ENCODE peak calls at places on chromosomes 3 and 15, in six cellular contexts. P is ascending aorta, T is lung, D is psoas muscle, S is tibial artery, R is astrocyte of the cerebellum. N is an unnamed sample.

GRCh38 chr3:159731254-159731653 is 257.4 kb upstream of the IL12A start:
- DNase-seq in P (no peak), T (no peak), D (no peak), S (no peak), R (no peak), N (no peak)

GRCh38 chr3:55272031-55272645 is 215.0 kb downstream of the WNT5A start:
- DNase-seq in P (no peak), T (no peak), D (no peak), S (no peak), R (no peak), N (no peak)

GRCh38 chr3:183698760-183699159 is 1.2 kb downstream of the YEATS2 start:
- DNase-seq in P (no peak), T (no peak), D (no peak), S (no peak), R (no peak), N (no peak)

GRCh38 chr15:56038015-56038414 is 44.6 kb upstream of the NEDD4 start:
- DNase-seq in P (no peak), T (no peak), D (no peak), S (no peak), R (no peak), N (no peak)

GRCh38 chr3:87082806-87083440 is 92.0 kb upstream of the VGLL3 start:
- DNase-seq in P (no peak), T (no peak), D (no peak), S (no peak), R (peak; percentile 56), N (peak; percentile 28)

GRCh38 chr15:91049378-91050127 is 27.2 kb upstream of the VPS33B start:
- DNase-seq in P (peak; percentile 78), T (peak; percentile 68), D (no peak), S (peak; percentile 62), R (peak; percentile 41), N (peak; percentile 11)

GRCh38 chr3:194395201-194395600 is 3.9 kb downstream of the GP5 start:
- DNase-seq in P (no peak), T (no peak), D (no peak), S (no peak), R (no peak), N (peak; percentile 62)

GRCh38 chr3:187963677-187964385 is 190.1 kb upstream of the LPP start:
- DNase-seq in P (no peak), T (no peak), D (no peak), S (no peak), R (no peak), N (no peak)

GRCh38 chr3:197366301-197367044 is 68.1 kb upstream of the DLG1 start:
- DNase-seq in P (no peak), T (no peak), D (no peak), S (no peak), R (no peak), N (peak; percentile 88)

GRCh38 chr15:62758126-62758951 is 284.2 kb upstream of the TPM1 start:
- DNase-seq in P (peak; percentile 83), T (no peak), D (peak; percentile 63), S (peak; percentile 79), R (peak; percentile 96), N (peak; percentile 86)

GRCh38 chr3:195897081-195897852 is 11.1 kb downstream of the TNK2 start:
- DNase-seq in P (peak; percentile 87), T (no peak), D (peak; percentile 79), S (peak; percentile 42), R (no peak), N (no peak)

GRCh38 chr3:127791221-127791913 is 30.9 kb downstream of the MGLL start:
- DNase-seq in P (no peak), T (no peak), D (peak; percentile 34), S (no peak), R (peak; percentile 65), N (no peak)

GRCh38 chr3:195106418-195106906 is 164.5 kb downstream of the XXYLT1 start:
- DNase-seq in P (peak; percentile 80), T (peak; percentile 53), D (peak; percentile 84), S (peak; percentile 37), R (no peak), N (no peak)

GRCh38 chr3:111238896-111239295 is 167.3 kb downstream of the NECTIN3 start:
- DNase-seq in P (no peak), T (no peak), D (no peak), S (no peak), R (no peak), N (no peak)

GRCh38 chr3:13567684-13568514 is 19.0 kb downstream of the FBLN2 start:
- DNase-seq in P (no peak), T (no peak), D (no peak), S (no peak), R (no peak), N (no peak)

GRCh38 chr15:40338041-40338657 is 2.6 kb downstream of the CCDC9B start:
- DNase-seq in P (peak; percentile 89), T (peak; percentile 74), D (peak; percentile 82), S (peak; percentile 67), R (no peak), N (no peak)

GRCh38 chr3:141384157-141384556 is 15.9 kb downstream of the ZBTB38 start:
- DNase-seq in P (no peak), T (no peak), D (no peak), S (no peak), R (no peak), N (no peak)

DNA sequence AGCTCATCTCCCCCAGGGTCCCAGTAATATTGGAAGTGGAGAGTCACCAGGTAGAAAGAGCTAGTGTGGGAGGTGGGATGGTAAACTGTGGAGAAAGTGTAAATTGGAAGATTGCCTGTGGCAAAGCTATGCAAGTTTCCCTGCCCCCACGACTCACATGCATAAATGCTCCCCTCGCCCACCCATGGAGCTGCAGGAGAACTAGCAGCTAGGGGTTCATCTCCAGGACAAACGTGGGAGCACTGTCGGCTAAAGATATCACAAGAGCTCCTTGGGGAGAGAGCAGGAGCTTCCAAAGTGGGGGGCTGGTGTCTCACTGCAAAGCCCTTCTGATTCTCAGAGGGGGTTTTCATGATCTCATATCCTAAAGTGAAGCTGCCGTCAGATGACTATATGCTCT is 91.4 kb upstream of the PLCL2 start:
- DNase-seq in P (no peak), T (no peak), D (no peak), S (no peak), R (no peak), N (no peak)
- H3K4me3 ChIP-seq in P (no peak overlapping the region), T (no peak overlapping the region), D (no peak overlapping the region), S (no peak overlapping the region), R (no peak overlapping the region), N (no peak overlapping the region)

GRCh38 chr3:136698361-136698760 is 53.8 kb downstream of the STAG1 start:
- DNase-seq in P (no peak), T (no peak), D (no peak), S (no peak), R (no peak), N (no peak)
- TF ChIP-seq CTCF in P (no peak), T (no peak), D (no peak), S (no peak), R (no peak), N (no peak)

GRCh38 chr3:122021037-122021436 is 1.0 kb downstream of the ILDR1 start:
- DNase-seq in P (no peak), T (no peak), D (no peak), S (no peak), R (no peak), N (no peak)
- H3K4me3 ChIP-seq in P (no peak overlapping the region), T (no peak overlapping the region), D (no peak overlapping the region), S (no peak overlapping the region), R (no peak overlapping the region), N (no peak overlapping the region)

GRCh38 chr15:67838789-67839332 is 984 bp downstream of the RNU6-1 start:
- DNase-seq in P (peak; percentile 85), T (peak; percentile 73), D (peak; percentile 85), S (peak; percentile 67), R (no peak), N (no peak)
- TF ChIP-seq CTCF in P (peak; percentile 10), T (no peak), D (no peak), S (peak; percentile 41), R (no peak), N (no peak)

GRCh38 chr15:33894193-33894592 is 74.1 kb upstream of the CHRM5 start:
- DNase-seq in P (no peak), T (no peak), D (no peak), S (no peak), R (no peak), N (no peak)
- H3K4me3 ChIP-seq in P (no peak overlapping the region), T (no peak overlapping the region), D (no peak overlapping the region), S (no peak overlapping the region), R (no peak overlapping the region), N (no peak overlapping the region)

GRCh38 chr15:67383903-67384302 is 129.3 kb downstream of the IQCH start:
- DNase-seq in P (no peak), T (no peak), D (no peak), S (no peak), R (no peak), N (no peak)
- TF ChIP-seq CTCF in P (no peak), T (no peak), D (no peak), S (no peak), R (no peak), N (peak; percentile 35)

DNA sequence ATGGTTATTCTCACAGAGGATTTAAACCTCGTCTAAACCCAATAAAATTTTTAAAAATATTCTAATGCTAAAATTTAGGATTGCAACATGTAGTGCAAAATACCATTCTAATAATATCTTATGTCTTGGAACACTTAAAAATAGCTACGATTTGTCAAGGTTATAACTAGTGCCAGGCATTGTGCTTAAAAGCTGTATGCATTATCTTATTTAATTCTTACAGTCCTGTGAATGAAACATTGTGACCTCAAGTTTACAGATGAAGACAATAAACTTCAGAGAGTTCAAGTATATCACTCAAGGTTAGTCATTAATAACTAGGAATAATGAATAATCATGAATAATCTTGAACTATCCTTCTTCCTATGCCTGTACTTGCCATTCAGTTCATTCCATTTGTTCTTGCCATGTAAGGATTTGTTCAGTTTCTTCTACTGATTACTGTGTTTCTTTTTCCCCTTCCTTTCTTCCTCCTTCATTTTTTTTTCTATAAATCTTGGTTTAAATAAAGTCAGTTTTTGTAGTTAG is 897.6 kb upstream of the NR2F2 start:
- DNase-seq in P (no peak), T (no peak), D (no peak), S (no peak), R (no peak), N (no peak)
- H3K4me3 ChIP-seq in P (no peak overlapping the region), T (no peak overlapping the region), D (no peak overlapping the region), S (no peak overlapping the region), R (no peak overlapping the region), N (no peak overlapping the region)

GRCh38 chr3:19025441-19025840 is 122.9 kb upstream of the KCNH8 start:
- DNase-seq in P (no peak), T (no peak), D (no peak), S (no peak), R (no peak), N (no peak)

DNA sequence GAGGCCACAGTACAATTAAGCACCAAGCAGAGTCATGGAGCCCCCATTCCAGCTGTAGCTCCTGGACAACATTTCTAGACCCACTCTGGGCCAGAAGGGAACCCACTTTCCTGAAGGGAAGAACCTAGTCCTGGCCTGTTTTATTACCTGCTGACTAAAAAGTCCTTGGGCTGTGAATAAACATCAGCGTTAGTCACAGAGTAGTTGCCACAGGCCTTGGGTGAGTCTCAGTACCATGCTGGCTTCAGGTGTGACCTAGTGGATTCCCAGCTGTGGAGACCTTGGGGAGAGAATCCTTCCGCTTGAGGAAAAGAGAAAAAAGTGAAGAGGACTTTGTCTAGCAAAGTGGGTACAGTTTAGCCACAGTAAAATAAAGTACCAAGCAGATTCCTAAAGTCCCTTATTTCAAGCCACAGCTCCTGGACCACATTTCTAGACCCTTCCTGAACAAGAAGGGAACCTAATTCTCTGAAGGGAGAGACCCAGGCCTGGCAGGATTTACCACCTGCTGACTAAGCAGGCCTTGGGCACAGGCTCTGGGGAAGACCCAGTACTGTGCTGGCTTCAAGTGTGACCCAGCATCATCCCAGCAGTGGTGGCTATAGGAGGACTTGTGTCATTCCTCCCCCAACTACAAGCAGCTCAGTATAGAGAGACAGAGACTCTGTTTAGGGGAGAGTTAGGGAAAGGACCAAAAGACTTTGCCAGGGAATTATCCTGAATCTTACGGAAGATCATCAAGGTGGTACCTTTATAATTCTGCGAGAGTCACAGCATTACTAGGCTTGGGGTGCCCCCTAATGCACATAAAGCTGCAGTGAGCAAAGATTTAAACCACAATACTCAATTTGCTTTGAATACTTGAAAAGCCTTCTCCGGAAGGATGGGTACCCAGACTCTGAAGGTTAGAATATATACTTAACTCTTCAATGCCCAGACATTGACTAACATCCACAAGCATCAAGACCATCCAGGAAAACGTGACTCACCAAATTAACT is 118.2 kb upstream of the KCNH8 start:
- DNase-seq in P (no peak), T (no peak), D (no peak), S (no peak), R (no peak), N (no peak)
- TF ChIP-seq CTCF in P (no peak), T (no peak), D (no peak), S (no peak), R (no peak), N (peak; percentile 24)